ENCODE peak calls at places on chromosomes 16 and 17, in six cellular contexts. B is thoracic aorta; W is kidney; M is CD4-positive, alpha-beta T cell; I is bronchial epithelial cell; S is HFF-Myc. J is an unnamed sample.
A peak's percentile ranks its signal among the peaks of the same experiment; 100 is the strongest.

GRCh38 chr16:75271441-75272096 is 20.1 kb upstream of the BCAR1 start:
- DNase-seq in B (no peak), I (no peak), W (peak; percentile 40), S (no peak), M (no peak), J (no peak)

GRCh38 chr16:10562361-10562899 is 18.0 kb downstream of the EMP2 start:
- DNase-seq in S (no peak), I (no peak), M (no peak), B (no peak), W (no peak), J (no peak)

GRCh38 chr16:1089822-1090619 is 6.0 kb downstream of the C1QTNF8 start:
- DNase-seq in W (peak; percentile 94), I (no peak), M (no peak), S (no peak), B (peak; percentile 29), J (no peak)

GRCh38 chr16:1940273-1941161 is 2.5 kb downstream of the MSRB1 start:
- DNase-seq in B (no peak), S (no peak), W (no peak), I (no peak), M (no peak), J (no peak)

GRCh38 chr17:17295141-17295540 is 8.0 kb upstream of the NT5M start:
- DNase-seq in I (no peak), M (no peak), B (no peak), S (no peak), W (no peak), J (no peak)

GRCh38 chr17:81253358-81254131 is 14.4 kb downstream of the NDUFAF8 start:
- DNase-seq in B (no peak), I (peak; percentile 12), M (peak; percentile 64), S (no peak), W (peak; percentile 66), J (no peak)

GRCh38 chr17:58092797-58093385 is 9.7 kb downstream of the DYNLL2 start:
- DNase-seq in I (peak; percentile 59), W (no peak), B (no peak), S (no peak), M (no peak), J (no peak)

GRCh38 chr16:88924834-88925539 is 52.0 kb downstream of the CBFA2T3 start:
- DNase-seq in S (peak; percentile 27), M (no peak), W (no peak), B (no peak), I (peak; percentile 43), J (no peak)

GRCh38 chr16:4697867-4698291 is 4.5 kb downstream of the NUDT16L1 start:
- DNase-seq in M (no peak), B (no peak), S (no peak), I (no peak), W (peak; percentile 73), J (no peak)

GRCh38 chr16:13957197-13958078 is 37.5 kb downstream of the ERCC4 start:
- DNase-seq in I (peak; percentile 95), S (peak; percentile 89), B (no peak), W (peak; percentile 93), M (no peak), J (no peak)

GRCh38 chr16:21263640-21264211 is 14.4 kb downstream of the CRYM start:
- DNase-seq in M (no peak), B (no peak), S (peak; percentile 80), W (peak; percentile 71), I (no peak), J (no peak)

GRCh38 chr16:84629580-84629979 is 11.7 kb upstream of the COTL1 start:
- DNase-seq in M (no peak), W (no peak), B (no peak), I (no peak), S (no peak), J (no peak)

GRCh38 chr17:57766307-57766943 is 21.3 kb upstream of the CCDC182 start:
- DNase-seq in W (no peak), B (no peak), M (no peak), S (no peak), I (peak; percentile 25), J (no peak)

GRCh38 chr17:72392056-72393010 is 271.5 kb downstream of the SOX9 start:
- DNase-seq in B (no peak), S (no peak), W (peak; percentile 88), I (no peak), M (no peak), J (no peak)

GRCh38 chr17:67830440-67830839 is 5.1 kb downstream of the BPTF start:
- DNase-seq in I (no peak), S (no peak), M (no peak), W (no peak), B (no peak), J (no peak)

GRCh38 chr16:84888450-84888849 is 68.7 kb downstream of the CRISPLD2 start:
- DNase-seq in B (no peak), I (no peak), S (no peak), M (no peak), W (no peak), J (no peak)

GRCh38 chr17:79325707-79326106 is 251.1 kb downstream of the ENGASE start:
- DNase-seq in I (no peak), S (no peak), W (peak; percentile 33), B (no peak), M (no peak), J (peak; percentile 32)

GRCh38 chr16:56279132-56279531 is 87.8 kb downstream of the GNAO1 start:
- DNase-seq in M (peak; percentile 36), W (no peak), B (no peak), S (no peak), I (peak; percentile 4), J (no peak)

GRCh38 chr17:61072648-61073047 is 327.0 kb upstream of the TBX2 start:
- DNase-seq in I (no peak), M (no peak), B (no peak), S (no peak), W (no peak), J (no peak)

GRCh38 chr16:10729649-10730048 is 14.0 kb upstream of the NUBP1 start:
- DNase-seq in B (no peak), W (no peak), S (peak; percentile 21), I (peak; percentile 79), M (no peak), J (no peak)

GRCh38 chr17:10135539-10136257 is 62.7 kb downstream of the GAS7 start:
- DNase-seq in I (no peak), S (no peak), M (no peak), W (peak; percentile 59), B (no peak), J (no peak)

GRCh38 chr17:39753514-39754160 is 15.9 kb downstream of the GRB7 start:
- DNase-seq in S (no peak), M (peak; percentile 77), B (no peak), I (no peak), W (no peak), J (no peak)

GRCh38 chr17:76481091-76481655 is 13.8 kb downstream of the AANAT start:
- DNase-seq in S (no peak), W (no peak), I (no peak), M (no peak), B (no peak), J (no peak)

GRCh38 chr17:72465191-72466024 is 344.6 kb downstream of the SOX9 start:
- DNase-seq in M (no peak), S (peak; percentile 73), W (peak; percentile 86), I (peak; percentile 96), B (no peak), J (no peak)

GRCh38 chr17:18380471-18381157 is 3.0 kb downstream of the EVPLL start:
- DNase-seq in S (no peak), W (no peak), I (no peak), B (no peak), M (no peak), J (no peak)

GRCh38 chr17:18378205-18378505 is 577 bp downstream of the EVPLL start:
- DNase-seq in I (no peak), W (no peak), B (no peak), S (no peak), M (no peak), J (no peak)

GRCh38 chr17:18379246-18380146 is 1.9 kb downstream of the EVPLL start:
- DNase-seq in M (no peak), W (no peak), S (no peak), B (no peak), I (no peak), J (no peak)

GRCh38 chr17:18374216-18374615 is 3.4 kb upstream of the EVPLL start:
- DNase-seq in S (no peak), B (no peak), M (no peak), W (no peak), I (no peak), J (no peak)

GRCh38 chr17:18377437-18378204 is at the start of gene EVPLL:
- DNase-seq in S (no peak), I (peak; percentile 94), M (no peak), W (peak; percentile 92), B (no peak), J (no peak)
- TF ChIP-seq CTCF in S (no peak), I (peak; percentile 45), M (no peak), W (no peak), B (no peak), J (no peak)

DNA sequence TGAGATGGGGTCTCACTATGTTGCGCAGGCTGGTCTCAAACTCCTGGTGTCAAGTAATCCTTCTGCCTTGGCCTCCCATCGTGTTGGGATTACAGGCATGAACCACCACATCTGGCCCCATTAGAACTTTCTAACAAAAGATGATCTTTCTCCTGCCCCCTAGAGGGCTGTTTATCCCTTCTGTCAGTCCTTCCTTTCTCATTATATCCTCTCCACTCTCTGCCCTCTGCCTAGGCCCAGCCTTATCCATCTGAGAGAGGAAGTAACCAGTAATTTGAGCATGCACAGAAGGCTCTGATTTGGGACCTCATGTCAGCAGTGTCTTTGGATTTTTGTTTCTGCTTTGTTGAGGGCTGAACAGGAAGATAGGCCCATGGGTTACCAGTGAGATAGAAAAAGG is 4.4 kb upstream of the DHX40 start:
- DNase-seq in M (no peak), W (no peak), I (peak; percentile 29), B (no peak), S (no peak), J (no peak)
- TF ChIP-seq CTCF in M (peak; percentile 25), W (no peak), I (peak; percentile 41), B (no peak), S (peak; percentile 39), J (peak; percentile 54)

DNA sequence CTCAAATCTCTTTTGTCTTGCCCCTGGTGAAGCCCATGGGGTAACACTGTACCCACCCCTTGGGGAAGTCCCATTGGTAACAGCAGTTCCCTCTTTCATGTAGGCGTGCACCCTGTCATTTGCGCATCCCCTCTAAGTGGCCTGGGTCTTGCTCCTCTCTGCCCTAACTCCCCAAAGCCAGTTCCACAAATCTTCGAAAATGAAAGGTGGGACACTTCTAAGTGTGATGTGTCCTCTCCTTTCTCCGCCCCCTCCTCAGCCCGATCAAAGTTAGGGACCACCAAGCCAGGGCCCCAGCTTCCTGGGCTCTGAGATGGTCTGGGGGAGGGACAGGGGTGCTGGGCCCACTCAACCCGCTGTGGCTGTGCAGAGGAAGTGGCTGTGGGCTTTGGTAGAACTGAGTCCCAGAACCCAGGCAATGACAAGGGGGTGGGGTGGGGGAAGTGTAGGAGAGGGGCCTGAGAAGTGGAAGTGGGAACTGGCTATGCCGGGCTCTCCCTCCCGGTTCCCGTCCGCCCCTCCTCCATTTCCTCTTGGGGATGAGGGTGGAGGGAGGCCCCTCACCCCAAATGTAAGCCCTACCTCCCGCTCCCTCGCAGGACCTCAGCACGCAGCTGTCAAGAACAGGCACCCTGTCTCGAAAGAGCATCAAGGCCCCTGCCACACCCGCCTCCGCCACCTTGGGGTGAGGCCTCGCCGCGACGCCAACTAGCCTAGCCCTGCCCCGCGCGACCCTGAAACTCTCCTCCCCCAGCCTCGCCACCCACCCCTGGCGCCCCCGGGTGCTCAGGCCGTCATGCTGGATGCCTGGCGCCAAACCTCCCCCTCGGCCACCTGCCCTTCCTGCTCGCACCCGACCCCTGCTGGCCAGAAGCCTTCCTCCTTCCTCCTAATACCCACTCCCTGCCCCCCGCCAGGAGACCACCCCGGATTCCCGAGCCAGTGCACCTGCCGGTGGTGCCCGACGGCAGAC is 8.7 kb downstream of the ABI3 start:
- DNase-seq in S (no peak), B (no peak), I (no peak), W (peak; percentile 79), M (no peak), J (no peak)
- TF ChIP-seq CTCF in S (peak; percentile 11), B (no peak), I (peak; percentile 2), W (no peak), M (no peak), J (peak; percentile 22)

GRCh38 chr16:86370036-86370435 is 140.3 kb upstream of the FOXF1 start:
- DNase-seq in I (no peak), M (no peak), B (no peak), S (no peak), W (no peak), J (no peak)
- TF ChIP-seq CTCF in I (no peak), M (no peak), B (no peak), S (no peak), W (no peak), J (no peak)